ENCODE peak calls at places on chromosomes 7 and 10, in five cellular contexts. I, D, L, E and M are unnamed samples.
A peak's percentile ranks its signal among the peaks of the same experiment; 100 is the strongest.

GRCh38 chr10:88254091-88254490 is 329.0 kb downstream of the RNLS start:
- DNase-seq in D (no peak), E (no peak), L (no peak), I (peak; percentile 51), M (no peak)

GRCh38 chr7:117995850-117996650 is 122.8 kb upstream of the CTTNBP2 start:
- DNase-seq in D (no peak), I (no peak), E (no peak), L (no peak), M (peak; percentile 18)

GRCh38 chr10:52316500-52316899 is 2.4 kb downstream of the DKK1 start:
- DNase-seq in I (no peak), D (no peak), L (no peak), E (no peak), M (no peak)

GRCh38 chr10:93813507-93814465 is 56.0 kb downstream of the LGI1 start:
- DNase-seq in E (peak; percentile 73), I (no peak), L (peak; percentile 59), D (no peak), M (peak; percentile 24)

GRCh38 chr7:26910221-26910620 is 45.8 kb upstream of the SKAP2 start:
- DNase-seq in D (no peak), I (peak; percentile 38), E (peak; percentile 27), L (no peak), M (peak; percentile 47)

GRCh38 chr7:134298902-134299683 is 17.6 kb downstream of the SLC35B4 start:
- DNase-seq in I (no peak), E (peak; percentile 48), L (peak; percentile 60), D (no peak), M (no peak)

GRCh38 chr10:61708841-61709240 is 46.1 kb downstream of the CABCOCO1 start:
- DNase-seq in E (no peak), D (no peak), I (no peak), L (no peak), M (no peak)

GRCh38 chr10:107516349-107516748 is 351.8 kb upstream of the SORCS1 start:
- DNase-seq in D (no peak), E (no peak), I (no peak), L (no peak), M (no peak)

GRCh38 chr10:13658864-13659685 is 72.3 kb downstream of the PRPF18 start:
- DNase-seq in D (no peak), L (no peak), I (no peak), E (no peak), M (peak; percentile 22)

GRCh38 chr10:31381766-31382316 is 62.8 kb downstream of the ZEB1 start:
- DNase-seq in D (no peak), L (no peak), I (no peak), E (no peak), M (no peak)

GRCh38 chr7:55081067-55081853 is 62.4 kb downstream of the EGFR start:
- DNase-seq in I (no peak), E (no peak), L (no peak), D (no peak), M (no peak)

GRCh38 chr10:69721690-69722310 is 79.9 kb upstream of the COL13A1 start:
- DNase-seq in I (no peak), L (no peak), D (no peak), E (no peak), M (no peak)

GRCh38 chr7:138161600-138162081 is 85.4 kb downstream of the AKR1D1 start:
- DNase-seq in D (peak; percentile 46), L (peak; percentile 85), E (peak; percentile 82), I (peak; percentile 61), M (peak; percentile 89)

GRCh38 chr10:34049887-34050286 is 715.4 kb upstream of the NRP1 start:
- DNase-seq in D (no peak), L (no peak), E (no peak), I (no peak), M (no peak)

GRCh38 chr7:115038158-115038557 is 116.3 kb downstream of the MDFIC start:
- DNase-seq in E (no peak), L (no peak), I (no peak), D (no peak), M (no peak)

GRCh38 chr10:75887369-75887768 is 455.9 kb downstream of the LRMDA start:
- DNase-seq in E (no peak), D (no peak), L (no peak), I (no peak), M (no peak)

GRCh38 chr7:34041716-34042115 is 136.4 kb downstream of the BMPER start:
- DNase-seq in E (no peak), I (no peak), D (no peak), L (no peak), M (no peak)

GRCh38 chr10:22252286-22252800 is 34.5 kb upstream of the EBLN1 start:
- DNase-seq in I (no peak), D (peak; percentile 39), L (peak; percentile 33), E (peak; percentile 27), M (no peak)

GRCh38 chr10:113301342-113301984 is 251.4 kb upstream of the HABP2 start:
- DNase-seq in D (no peak), I (no peak), L (no peak), E (no peak), M (no peak)

GRCh38 chr7:106802589-106802988 is 62.5 kb upstream of the PIK3CG start:
- DNase-seq in D (no peak), I (no peak), L (no peak), E (no peak), M (no peak)

GRCh38 chr10:20007426-20007825 is 191.2 kb downstream of the PLXDC2 start:
- DNase-seq in L (no peak), D (no peak), I (no peak), E (no peak), M (no peak)

GRCh38 chr7:148142660-148143248 is 447.8 kb upstream of the C7orf33 start:
- DNase-seq in E (peak; percentile 9), D (no peak), I (peak; percentile 18), L (no peak), M (no peak)

GRCh38 chr7:45873355-45873754 is 473 bp upstream of the CCDC201 start:
- DNase-seq in E (no peak), D (no peak), L (no peak), I (no peak), M (no peak)

GRCh38 chr10:43155221-43155620 is 17.0 kb downstream of the CSGALNACT2 start:
- DNase-seq in L (no peak), E (no peak), I (no peak), D (no peak), M (no peak)

GRCh38 chr7:34806831-34807230 is 148.8 kb downstream of the NPSR1 start:
- DNase-seq in D (no peak), I (no peak), E (no peak), L (no peak), M (no peak)

GRCh38 chr10:15433850-15434537 is 62.9 kb upstream of the FAM171A1 start:
- DNase-seq in L (no peak), I (no peak), E (no peak), D (peak; percentile 17), M (no peak)

GRCh38 chr7:26365077-26365896 is 73.6 kb downstream of the SNX10 start:
- DNase-seq in I (peak; percentile 69), D (no peak), E (peak; percentile 57), L (peak; percentile 41), M (no peak)

GRCh38 chr7:139629392-139630082 is 106.1 kb downstream of the CLEC2L start:
- DNase-seq in E (no peak), D (no peak), L (no peak), I (no peak), M (no peak)

GRCh38 chr7:155071121-155071651 is 1.1 kb downstream of the HTR5A start:
- DNase-seq in L (no peak), I (no peak), D (no peak), E (no peak), M (no peak)

GRCh38 chr7:155073922-155074321 is 3.8 kb downstream of the HTR5A start:
- DNase-seq in E (no peak), D (no peak), L (no peak), I (no peak), M (no peak)

GRCh38 chr7:155071916-155072315 is 1.8 kb downstream of the HTR5A start:
- DNase-seq in I (no peak), L (no peak), E (no peak), D (no peak), M (no peak)

GRCh38 chr7:155066417-155066950 is 3.6 kb upstream of the HTR5A start:
- DNase-seq in E (no peak), I (peak; percentile 86), L (no peak), D (no peak), M (no peak)

GRCh38 chr7:155069992-155070827 is at the start of gene HTR5A:
- DNase-seq in E (peak; percentile 70), D (peak; percentile 84), I (no peak), L (peak; percentile 80), M (peak; percentile 77)
- TF ChIP-seq POLR2AphosphoS5 in E (no peak), D (no peak), I (no peak), L (no peak), M (peak; percentile 50)

DNA sequence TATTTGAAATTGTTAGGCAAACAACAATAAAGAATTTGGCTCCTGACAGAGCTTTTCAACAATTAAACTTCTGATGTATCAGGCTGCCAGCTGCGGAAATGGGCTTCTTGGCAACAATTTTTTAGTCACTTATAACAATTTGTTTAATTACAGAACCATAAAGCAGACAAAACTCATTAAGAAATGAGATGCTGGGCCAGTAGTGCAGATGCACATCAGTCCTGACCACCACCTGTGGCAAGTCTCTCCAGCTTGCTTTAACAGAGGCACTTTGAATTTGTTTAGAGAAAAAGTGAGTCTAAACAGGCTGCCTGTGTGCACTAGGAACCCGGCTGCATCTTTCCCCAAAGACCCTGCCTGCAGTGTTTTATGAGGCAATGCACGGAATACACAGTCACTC is 1124.4 kb downstream of the NXPH1 start:
- DNase-seq in I (no peak), E (no peak), L (no peak), D (no peak), M (no peak)
- TF ChIP-seq POLR2AphosphoS5 in I (no peak), E (no peak), L (no peak), D (no peak), M (no peak)

GRCh38 chr7:1045038-1045726 is 836 bp downstream of the GPR146 start:
- DNase-seq in D (no peak), L (no peak), E (no peak), I (no peak), M (no peak)

GRCh38 chr7:1045727-1046063 is 1.3 kb downstream of the GPR146 start:
- DNase-seq in I (no peak), L (no peak), E (no peak), D (no peak), M (no peak)

GRCh38 chr7:1042161-1042833 is 2.0 kb upstream of the GPR146 start:
- DNase-seq in L (peak; percentile 75), D (no peak), I (no peak), E (no peak), M (peak; percentile 58)

GRCh38 chr7:1044189-1045037 is at the start of gene GPR146:
- DNase-seq in D (peak; percentile 100), L (peak; percentile 97), E (peak; percentile 98), I (peak; percentile 35), M (peak; percentile 91)

GRCh38 chr7:1043552-1044188 is 676 bp upstream of the GPR146 start:
- DNase-seq in L (no peak), I (no peak), D (no peak), E (peak; percentile 37), M (no peak)
- TF ChIP-seq POLR2AphosphoS5 in L (no peak), I (no peak), D (no peak), E (no peak), M (no peak)

GRCh38 chr10:89644967-89645741 is at the start of gene PANK1:
- DNase-seq in D (peak; percentile 61), L (peak; percentile 78), E (peak; percentile 80), I (peak; percentile 36), M (peak; percentile 88)
- TF ChIP-seq POLR2AphosphoS5 in D (no peak), L (peak; percentile 65), E (no peak), I (peak; percentile 49), M (peak; percentile 65)